ENCODE peak calls at places on chromosomes 13 and 19, in five cellular contexts. O, V, Q, A and U are unnamed samples.

GRCh38 chr13:112783135-112783945 is 93.5 kb downstream of the ATP11A start:
- DNase-seq in O (no peak), V (peak; percentile 77), Q (no peak), A (no peak), U (no peak)

GRCh38 chr13:19658192-19658591 is 24.7 kb downstream of the MPHOSPH8 start:
- DNase-seq in O (no peak), V (no peak), Q (no peak), A (no peak), U (no peak)

GRCh38 chr13:50080158-50080855 is 65.1 kb downstream of the KCNRG start:
- DNase-seq in O (no peak), V (peak; percentile 67), Q (no peak), A (no peak), U (peak; percentile 6)

GRCh38 chr13:49499889-49500660 is 4.3 kb downstream of the PHF11 start:
- DNase-seq in O (peak; percentile 9), V (peak; percentile 79), Q (no peak), A (no peak), U (no peak)

GRCh38 chr13:74250738-74251190 is 116.6 kb upstream of the KLF12 start:
- DNase-seq in O (no peak), V (peak; percentile 77), Q (no peak), A (no peak), U (no peak)

GRCh38 chr13:51781246-51782022 is 22.5 kb downstream of the DHRS12 start:
- DNase-seq in O (peak; percentile 10), V (no peak), Q (peak; percentile 64), A (no peak), U (no peak)

GRCh38 chr13:114339779-114340534 is 25.7 kb downstream of the CHAMP1 start:
- DNase-seq in O (no peak), V (peak; percentile 53), Q (peak; percentile 39), A (no peak), U (peak; percentile 4)

GRCh38 chr13:43269037-43269476 is 245.7 kb downstream of the DNAJC15 start:
- DNase-seq in O (peak; percentile 64), V (peak; percentile 99), Q (no peak), A (no peak), U (no peak)

GRCh38 chr19:10505583-10506229 is 2.5 kb upstream of the KEAP1 start:
- DNase-seq in O (peak; percentile 51), V (peak; percentile 75), Q (peak; percentile 72), A (no peak), U (peak; percentile 65)

GRCh38 chr19:2777952-2778683 is 5.0 kb downstream of the SGTA start:
- DNase-seq in O (no peak), V (no peak), Q (no peak), A (no peak), U (no peak)

GRCh38 chr13:20492641-20493040 is 33.0 kb downstream of the CRYL1 start:
- DNase-seq in O (peak; percentile 19), V (peak; percentile 65), Q (peak; percentile 65), A (no peak), U (no peak)

GRCh38 chr19:44807652-44808462 is 1.0 kb upstream of the BCAM start:
- DNase-seq in O (peak; percentile 83), V (peak; percentile 34), Q (peak; percentile 92), A (no peak), U (no peak)

GRCh38 chr19:2503521-2504109 is 27.7 kb downstream of the GADD45B start:
- DNase-seq in O (no peak), V (peak; percentile 78), Q (peak; percentile 69), A (no peak), U (peak; percentile 64)

GRCh38 chr19:23273594-23274412 is 23.6 kb upstream of the ZNF724 start:
- DNase-seq in O (peak; percentile 92), V (peak; percentile 85), Q (peak; percentile 94), A (no peak), U (peak; percentile 88)

GRCh38 chr13:98416408-98416807 is 160.5 kb downstream of the STK24 start:
- DNase-seq in O (no peak), V (no peak), Q (peak; percentile 30), A (no peak), U (no peak)

GRCh38 chr13:41590643-41591042 is 133.3 kb downstream of the RGCC start:
- DNase-seq in O (no peak), V (no peak), Q (no peak), A (no peak), U (no peak)

GRCh38 chr13:42720116-42720857 is 61.1 kb upstream of the FAM216B start:
- DNase-seq in O (peak; percentile 54), V (peak; percentile 100), Q (no peak), A (peak; percentile 19), U (no peak)